ENCODE peak calls at places on chromosomes 5 and 9, in five cellular contexts. G is cardiac fibroblast; J is CD4-positive, alpha-beta T cell; W is CD8-positive, alpha-beta T cell; O is AG04449. R is an unnamed sample.

GRCh38 chr9:93589688-93590087 is 13.3 kb downstream of the PHF2 start:
- DNase-seq in G (peak), J (no peak), W (no peak), O (no peak), R (peak)

GRCh38 chr5:103505581-103506305 is 56.8 kb downstream of the NUDT12 start:
- DNase-seq in G (peak), J (no peak), W (no peak), O (peak), R (no peak)

GRCh38 chr5:59760798-59761348 is 132.7 kb downstream of the PDE4D start:
- DNase-seq in G (peak), J (no peak), W (no peak), O (no peak), R (no peak)

GRCh38 chr5:116492016-116492623 is 82.5 kb downstream of the SEMA6A start:
- DNase-seq in G (peak), J (no peak), W (no peak), O (peak), R (no peak)

GRCh38 chr5:9226026-9226536 is 319.8 kb downstream of the SEMA5A start:
- DNase-seq in G (no peak), J (no peak), W (no peak), O (no peak), R (no peak)

GRCh38 chr9:29475471-29475870 is 1902.2 kb upstream of the C9orf72 start:
- DNase-seq in G (no peak), J (no peak), W (no peak), O (no peak), R (no peak)

GRCh38 chr9:127555830-127556820 is 56.0 kb upstream of the STXBP1 start:
- DNase-seq in G (peak), J (peak), W (peak), O (peak), R (peak)

GRCh38 chr5:16617272-16617973 is 626 bp upstream of the RETREG1 start:
- DNase-seq in G (no peak), J (peak), W (peak), O (no peak), R (no peak)

GRCh38 chr5:56277573-56277972 is 44.4 kb upstream of the ANKRD55 start:
- DNase-seq in G (no peak), J (no peak), W (no peak), O (no peak), R (no peak)

GRCh38 chr9:75229605-75230332 is 141.5 kb downstream of the OSTF1 start:
- DNase-seq in G (peak), J (no peak), W (no peak), O (no peak), R (peak)

GRCh38 chr5:167763772-167764171 is 527.7 kb upstream of the WWC1 start:
- DNase-seq in G (peak), J (no peak), W (no peak), O (peak), R (no peak)

GRCh38 chr9:3981897-3982296 is 318.0 kb downstream of the GLIS3 start:
- DNase-seq in G (no peak), J (no peak), W (no peak), O (no peak), R (no peak)
- TF ChIP-seq CTCF in G (no peak), J (no peak), W (no peak), O (no peak), R (no peak)

GRCh38 chr5:31682847-31683246 is 43.9 kb downstream of the PDZD2 start:
- DNase-seq in G (no peak), J (no peak), W (no peak), O (no peak), R (no peak)

GRCh38 chr5:31678180-31678579 is 39.2 kb downstream of the PDZD2 start:
- DNase-seq in G (no peak), J (no peak), W (no peak), O (no peak), R (no peak)

GRCh38 chr5:31675472-31675871 is 36.5 kb downstream of the PDZD2 start:
- DNase-seq in G (no peak), J (no peak), W (no peak), O (no peak), R (no peak)

DNA sequence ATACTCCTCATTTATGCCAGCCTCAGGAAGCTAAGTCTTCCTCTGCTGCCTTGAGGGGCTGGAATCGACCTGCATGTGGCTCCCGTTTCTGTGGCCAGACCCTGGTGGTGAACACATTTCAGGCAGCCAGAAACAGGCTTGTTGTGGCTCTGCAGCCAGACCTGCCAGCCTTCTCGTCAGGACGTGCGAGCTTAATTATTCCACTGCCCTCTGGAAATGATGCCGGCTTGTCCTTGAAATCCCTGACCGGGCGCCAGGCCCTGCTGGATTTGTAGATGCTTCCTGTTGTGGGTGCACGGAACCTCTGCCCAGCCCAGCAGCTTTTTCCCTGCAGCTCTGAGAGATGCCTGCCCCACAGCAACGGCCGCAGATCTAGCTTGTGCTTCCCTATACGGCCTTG is 41.6 kb downstream of the PDZD2 start:
- DNase-seq in G (no peak), J (no peak), W (no peak), O (no peak), R (no peak)
- TF ChIP-seq CTCF in G (no peak), J (no peak), W (no peak), O (no peak), R (no peak)

DNA sequence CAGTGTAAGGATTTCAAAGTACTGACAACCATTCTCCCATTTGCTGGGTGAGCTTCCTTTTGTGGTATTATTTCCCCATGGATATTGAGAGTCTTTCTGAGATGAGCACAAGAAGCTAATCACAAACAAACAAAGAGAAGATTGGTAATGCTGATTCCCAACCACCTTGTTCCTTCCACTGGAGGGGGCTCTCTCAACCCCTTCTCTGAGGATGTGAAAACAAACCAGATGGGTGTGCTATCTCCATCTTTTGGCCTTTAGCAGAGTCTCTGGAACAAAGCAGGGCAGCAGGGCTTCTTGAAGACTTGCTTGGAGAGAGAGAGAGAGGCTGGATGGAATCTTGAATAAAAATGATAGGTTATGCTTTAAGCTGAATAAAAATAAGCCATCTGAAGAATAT is 576.7 kb upstream of the ZNF462 start:
- DNase-seq in G (no peak), J (no peak), W (no peak), O (no peak), R (no peak)
- TF ChIP-seq CTCF in G (no peak), J (no peak), W (no peak), O (no peak), R (no peak)

GRCh38 chr5:36273809-36274526 is 27.7 kb downstream of the RANBP3L start:
- DNase-seq in G (no peak), J (no peak), W (no peak), O (no peak), R (no peak)

GRCh38 chr5:36269479-36269878 is 27.8 kb upstream of the NADK2 start:
- DNase-seq in G (no peak), J (no peak), W (no peak), O (no peak), R (no peak)

GRCh38 chr5:36267905-36268304 is 26.2 kb upstream of the NADK2 start:
- DNase-seq in G (no peak), J (no peak), W (no peak), O (no peak), R (no peak)

GRCh38 chr5:36270175-36270574 is 28.4 kb upstream of the NADK2 start:
- DNase-seq in G (no peak), J (no peak), W (no peak), O (no peak), R (no peak)

GRCh38 chr5:36272136-36272665 is 29.5 kb downstream of the RANBP3L start:
- DNase-seq in G (peak), J (no peak), W (no peak), O (no peak), R (no peak)
- TF ChIP-seq CTCF in G (no peak), J (no peak), W (no peak), O (no peak), R (no peak)